ENCODE peak calls at places on chromosomes 3 and 15, in four cellular contexts. X is activated T-cell treated with anti-CD3 and anti-CD28 coated beads, Interleukin-2, amount 50 U/mL, for 4 hours; S is mucosa of descending colon; A is naive thymus-derived CD8-positive, alpha-beta T cell. W is an unnamed sample.

GRCh38 chr3:134029256-134029733 is 430 bp downstream of the SLCO2A1 start:
- ATAC-seq in S (peak; percentile 74), A (no peak), X (peak; percentile 42), W (peak; percentile 16)

GRCh38 chr3:30597769-30598134 is 8.6 kb upstream of the TGFBR2 start:
- ATAC-seq in A (no peak), X (no peak), S (no peak), W (no peak)

GRCh38 chr3:169243122-169243521 is 420.4 kb downstream of the MECOM start:
- ATAC-seq in S (no peak), A (no peak), X (no peak), W (no peak)

GRCh38 chr3:188834349-188834748 is 337.4 kb upstream of the TPRG1 start:
- ATAC-seq in A (peak; percentile 54), X (no peak), S (no peak), W (peak; percentile 52)

GRCh38 chr15:25534293-25534692 is 95.5 kb upstream of the UBE3A start:
- ATAC-seq in A (no peak), X (no peak), S (no peak), W (no peak)

GRCh38 chr3:24220859-24221657 is 273.6 kb downstream of the THRB start:
- ATAC-seq in X (no peak), A (no peak), S (peak; percentile 54), W (no peak)

GRCh38 chr3:37907906-37908305 is 46.2 kb downstream of the CTDSPL start:
- ATAC-seq in A (peak; percentile 76), X (peak; percentile 64), S (no peak), W (peak; percentile 71)

GRCh38 chr3:14576163-14576562 is 36.0 kb upstream of the GRIP2 start:
- ATAC-seq in A (no peak), X (no peak), S (no peak), W (no peak)

GRCh38 chr15:48010321-48010720 is 110.5 kb upstream of the SLC24A5 start:
- ATAC-seq in S (no peak), X (no peak), A (no peak), W (no peak)

GRCh38 chr3:12816521-12817340 is 20.3 kb downstream of the CAND2 start:
- ATAC-seq in S (no peak), A (no peak), X (no peak), W (no peak)

GRCh38 chr3:22361465-22361864 is 610.5 kb upstream of the ZNF385D start:
- ATAC-seq in S (no peak), X (no peak), A (no peak), W (no peak)

GRCh38 chr3:189985938-189986337 is 134.8 kb downstream of the P3H2 start:
- ATAC-seq in S (no peak), A (no peak), X (no peak), W (no peak)

GRCh38 chr15:30921781-30922371 is 18.2 kb downstream of the FAN1 start:
- ATAC-seq in A (no peak), X (no peak), S (peak; percentile 8), W (no peak)

GRCh38 chr3:57158813-57159678 is 6.1 kb downstream of the IL17RD start:
- ATAC-seq in S (peak; percentile 86), A (no peak), X (no peak), W (no peak)

GRCh38 chr3:118970819-118971218 is 63.8 kb downstream of the IGSF11 start:
- ATAC-seq in S (no peak), X (no peak), A (no peak), W (no peak)

GRCh38 chr15:40793216-40793989 is 13.5 kb upstream of the ZFYVE19 start:
- ATAC-seq in S (peak; percentile 94), A (no peak), X (peak; percentile 67), W (peak; percentile 94)

GRCh38 chr3:75192065-75192658 is 472.0 kb upstream of the FRG2C start:
- ATAC-seq in X (no peak), A (no peak), S (peak; percentile 46), W (no peak)

GRCh38 chr15:46892621-46893160 is 824.6 kb upstream of the SEMA6D start:
- ATAC-seq in A (no peak), S (no peak), X (no peak), W (no peak)

GRCh38 chr3:118842147-118842863 is 192.3 kb downstream of the IGSF11 start:
- ATAC-seq in S (no peak), A (no peak), X (no peak), W (no peak)

GRCh38 chr3:62686916-62687315 is 188.3 kb downstream of the CADPS start:
- ATAC-seq in A (no peak), S (no peak), X (no peak), W (no peak)

GRCh38 chr15:91224750-91225380 is 124.8 kb downstream of the SV2B start:
- ATAC-seq in X (no peak), A (no peak), S (peak; percentile 20), W (no peak)

GRCh38 chr3:59935025-59935424 is 885.2 kb upstream of the CFAP20DC start:
- ATAC-seq in X (peak; percentile 88), A (no peak), S (no peak), W (peak; percentile 98)

GRCh38 chr15:83365370-83365938 is 81.0 kb upstream of the BNC1 start:
- ATAC-seq in X (no peak), A (no peak), S (no peak), W (no peak)